ENCODE peak calls at places on chromosome 18, in five cellular contexts. A, J, S, R and D are unnamed samples.

GRCh38 chr18:76487076-76487475 is 8.0 kb downstream of the ZNF516 start:
- DNase-seq in A (no peak), J (no peak), S (no peak), R (peak), D (no peak)

GRCh38 chr18:56650056-56650455 is 1.1 kb upstream of the WDR7 start:
- DNase-seq in A (peak), J (no peak), S (no peak), R (peak), D (no peak)

GRCh38 chr18:68734311-68734710 is 19.4 kb upstream of the TMX3 start:
- DNase-seq in A (peak), J (no peak), S (no peak), R (peak), D (no peak)

GRCh38 chr18:23115683-23116096 is 19.6 kb upstream of the CABLES1 start:
- DNase-seq in A (peak), J (no peak), S (no peak), R (peak), D (no peak)

GRCh38 chr18:42471886-42472285 is 516.9 kb downstream of the PIK3C3 start:
- DNase-seq in A (no peak), J (no peak), S (no peak), R (no peak), D (no peak)

GRCh38 chr18:32735781-32736180 is 37.0 kb downstream of the KLHL14 start:
- DNase-seq in A (no peak), J (no peak), S (no peak), R (peak), D (no peak)

GRCh38 chr18:65610939-65611338 is 139.9 kb upstream of the CDH7 start:
- DNase-seq in A (no peak), J (no peak), S (no peak), R (no peak), D (no peak)

GRCh38 chr18:6610436-6610835 is 119.1 kb upstream of the ARHGAP28 start:
- DNase-seq in A (no peak), J (no peak), S (no peak), R (peak), D (no peak)

GRCh38 chr18:32772580-32773186 is at the start of gene KLHL14:
- DNase-seq in A (no peak), J (no peak), S (no peak), R (no peak), D (no peak)

GRCh38 chr18:77054606-77055428 is 77.8 kb downstream of the MBP start:
- DNase-seq in A (peak), J (peak), S (no peak), R (peak), D (no peak)

GRCh38 chr18:36758001-36758400 is 70.8 kb downstream of the TPGS2 start:
- DNase-seq in A (no peak), J (no peak), S (no peak), R (no peak), D (no peak)

GRCh38 chr18:58189008-58189407 is 145.0 kb downstream of the NEDD4L start:
- DNase-seq in A (no peak), J (no peak), S (no peak), R (no peak), D (no peak)

GRCh38 chr18:58536534-58537271 is 92.2 kb downstream of the ALPK2 start:
- DNase-seq in A (no peak), J (no peak), S (no peak), R (no peak), D (no peak)

GRCh38 chr18:5057348-5058012 is 139.6 kb downstream of the AKAIN1 start:
- DNase-seq in A (peak), J (peak), S (no peak), R (peak), D (peak)

GRCh38 chr18:76528477-76529432 is 33.7 kb upstream of the ZNF516 start:
- DNase-seq in A (peak), J (no peak), S (no peak), R (peak), D (no peak)

GRCh38 chr18:11162889-11163288 is 13.5 kb upstream of the PIEZO2 start:
- DNase-seq in A (no peak), J (no peak), S (no peak), R (no peak), D (no peak)

GRCh38 chr18:13915973-13916372 is 637 bp upstream of the MC2R start:
- DNase-seq in A (no peak), J (no peak), S (no peak), R (no peak), D (no peak)

GRCh38 chr18:50848038-50848437 is 28.2 kb upstream of the MRO start:
- DNase-seq in A (no peak), J (no peak), S (no peak), R (no peak), D (no peak)

GRCh38 chr18:50853863-50854271 is 25.1 kb upstream of the ME2 start:
- DNase-seq in A (peak), J (no peak), S (no peak), R (peak), D (no peak)

GRCh38 chr18:50847192-50847591 is 27.4 kb upstream of the MRO start:
- DNase-seq in A (peak), J (no peak), S (no peak), R (peak), D (no peak)

GRCh38 chr18:50849448-50849847 is 29.5 kb upstream of the ME2 start:
- DNase-seq in A (peak), J (no peak), S (no peak), R (peak), D (no peak)

DNA sequence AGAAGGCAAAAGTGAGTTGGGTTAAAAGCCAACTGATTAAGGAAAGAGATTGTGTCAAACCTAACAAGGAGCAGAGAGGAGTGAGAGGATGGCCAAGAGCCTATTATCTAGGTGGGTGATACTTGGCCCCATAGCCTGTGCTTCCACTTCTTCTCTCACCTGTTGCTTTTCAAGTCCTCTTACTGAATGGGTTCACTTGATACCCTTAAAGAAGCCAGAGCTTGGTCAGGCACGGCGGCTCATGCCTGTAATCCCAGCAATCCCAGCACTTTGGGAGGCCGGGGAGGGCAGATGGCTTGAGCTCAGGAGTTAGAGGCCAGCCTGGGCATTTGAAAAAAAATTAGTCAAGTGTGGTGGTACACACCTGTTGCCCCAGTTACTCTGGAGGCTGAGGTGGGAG is 28.6 kb upstream of the ME2 start:
- DNase-seq in A (no peak), J (no peak), S (no peak), R (no peak), D (no peak)
- TF ChIP-seq CTCF in A (no peak), J (no peak), S (no peak), R (no peak), D (no peak)

DNA sequence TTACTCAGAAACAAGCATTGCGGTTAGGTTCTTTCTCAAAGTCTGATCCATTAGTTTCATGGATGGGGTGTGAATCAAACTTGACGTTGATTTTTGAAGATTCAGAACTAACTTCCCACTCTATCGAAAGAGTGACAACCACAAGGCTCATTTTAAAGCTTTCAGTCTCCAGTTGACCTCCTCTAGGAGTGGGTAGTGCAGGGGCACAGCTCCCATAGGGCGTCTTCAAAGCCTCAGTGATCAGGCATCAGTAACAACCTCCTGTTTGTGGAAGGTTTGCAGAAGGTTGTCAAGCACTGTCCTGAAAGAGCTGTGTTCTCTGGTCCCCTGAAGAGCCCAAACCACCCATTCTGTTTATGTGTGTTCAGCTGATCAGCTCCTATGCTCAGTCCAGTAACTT is 10.2 kb downstream of the MTCL1 start:
- DNase-seq in A (no peak), J (no peak), S (no peak), R (no peak), D (no peak)
- TF ChIP-seq CTCF in A (no peak), J (no peak), S (no peak), R (no peak), D (no peak)

DNA sequence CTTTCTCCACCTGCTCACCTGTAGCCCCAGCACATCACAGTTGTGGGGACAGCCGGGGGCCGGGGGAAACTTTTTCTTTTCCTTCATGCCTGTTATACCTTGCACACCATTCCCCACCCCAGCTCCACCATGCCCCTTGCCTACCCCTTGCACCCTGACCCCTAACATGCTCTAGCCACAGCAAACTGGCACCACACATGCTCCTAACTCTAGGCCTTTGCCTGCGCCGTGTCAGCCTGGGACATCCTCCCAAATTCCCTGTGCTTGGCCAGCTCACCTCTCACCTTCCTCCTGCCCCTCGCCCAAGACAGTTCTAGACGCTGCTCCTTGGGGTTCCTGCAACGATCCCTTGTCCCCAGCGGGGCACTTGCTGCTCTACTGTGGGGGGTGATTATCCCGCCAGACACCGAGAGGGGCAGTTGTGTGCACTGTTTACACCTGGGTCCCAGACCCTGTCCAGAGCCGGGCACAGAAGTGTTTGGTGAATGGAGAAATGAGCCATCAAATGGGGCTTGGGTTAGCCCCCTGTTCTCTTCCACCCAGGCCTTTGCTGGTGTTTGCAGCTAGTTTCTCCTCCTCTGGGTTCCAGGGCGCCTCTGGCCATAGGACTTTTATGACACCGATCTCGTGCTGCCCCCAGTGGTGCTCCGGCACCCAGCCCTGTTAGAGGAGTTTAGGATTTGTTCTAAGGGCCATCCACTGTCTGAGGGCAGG is 129.8 kb downstream of the CTIF start:
- DNase-seq in A (no peak), J (no peak), S (no peak), R (no peak), D (no peak)
- TF ChIP-seq CTCF in A (peak), J (peak), S (no peak), R (no peak), D (no peak)

DNA sequence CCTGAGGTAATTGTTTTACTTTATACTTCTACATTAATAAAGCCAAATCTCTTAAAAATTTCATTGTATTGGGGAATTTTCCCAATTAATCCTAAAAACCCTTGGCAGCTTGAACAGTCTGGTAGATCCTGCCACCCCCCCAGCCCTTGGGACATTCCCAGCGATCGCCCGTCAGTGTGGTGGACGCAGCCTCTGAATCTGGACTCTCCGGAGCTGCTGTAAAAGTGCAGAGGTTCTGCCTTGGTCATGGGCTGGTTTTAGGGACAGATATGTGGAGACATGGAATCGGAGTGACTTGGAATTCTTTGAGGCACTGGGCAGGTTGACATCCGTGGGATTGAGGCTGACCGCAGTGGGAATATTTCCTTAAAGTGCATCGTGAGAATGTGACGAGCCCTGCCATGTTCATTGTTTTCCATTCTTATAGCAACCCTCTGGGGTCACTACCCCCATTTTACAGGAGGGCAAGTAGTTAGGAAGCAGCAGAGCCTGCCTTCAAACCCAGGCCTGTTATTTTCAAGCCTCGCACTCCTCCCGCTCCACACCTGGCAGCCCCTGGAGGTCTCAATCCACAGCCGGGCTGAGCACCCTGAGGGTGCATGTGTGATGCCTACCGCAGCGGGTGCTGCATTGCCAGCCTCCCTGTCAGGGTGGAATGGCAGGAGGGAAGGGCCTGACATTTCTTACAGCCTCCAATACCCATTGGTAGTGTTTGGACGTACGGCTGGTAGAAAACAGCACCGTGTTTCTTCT is 6.5 kb downstream of the EMILIN2 start:
- DNase-seq in A (no peak), J (no peak), S (no peak), R (no peak), D (no peak)
- TF ChIP-seq CTCF in A (no peak), J (no peak), S (no peak), R (no peak), D (no peak)

GRCh38 chr18:79355433-79356335 is 40.0 kb upstream of the NFATC1 start:
- DNase-seq in A (no peak), J (no peak), S (no peak), R (no peak), D (no peak)

GRCh38 chr18:79354350-79354749 is 41.4 kb upstream of the NFATC1 start:
- DNase-seq in A (no peak), J (no peak), S (no peak), R (peak), D (no peak)

GRCh38 chr18:79356435-79356834 is 39.3 kb upstream of the NFATC1 start:
- DNase-seq in A (no peak), J (no peak), S (no peak), R (no peak), D (no peak)

GRCh38 chr18:79352432-79352831 is 43.3 kb upstream of the NFATC1 start:
- DNase-seq in A (no peak), J (no peak), S (no peak), R (no peak), D (no peak)

GRCh38 chr18:79353238-79353637 is 42.5 kb upstream of the NFATC1 start:
- DNase-seq in A (no peak), J (no peak), S (no peak), R (peak), D (no peak)
- TF ChIP-seq CTCF in A (peak), J (peak), S (no peak), R (no peak), D (no peak)

GRCh38 chr18:26438980-26439379 is 109.4 kb downstream of the KCTD1 start:
- DNase-seq in A (no peak), J (no peak), S (no peak), R (no peak), D (no peak)

GRCh38 chr18:26439537-26439936 is 108.8 kb downstream of the KCTD1 start:
- DNase-seq in A (no peak), J (no peak), S (no peak), R (no peak), D (no peak)

GRCh38 chr18:26434887-26435286 is 113.5 kb downstream of the KCTD1 start:
- DNase-seq in A (no peak), J (no peak), S (no peak), R (peak), D (no peak)

GRCh38 chr18:26435415-26436095 is 112.8 kb downstream of the KCTD1 start:
- DNase-seq in A (no peak), J (no peak), S (no peak), R (no peak), D (no peak)

DNA sequence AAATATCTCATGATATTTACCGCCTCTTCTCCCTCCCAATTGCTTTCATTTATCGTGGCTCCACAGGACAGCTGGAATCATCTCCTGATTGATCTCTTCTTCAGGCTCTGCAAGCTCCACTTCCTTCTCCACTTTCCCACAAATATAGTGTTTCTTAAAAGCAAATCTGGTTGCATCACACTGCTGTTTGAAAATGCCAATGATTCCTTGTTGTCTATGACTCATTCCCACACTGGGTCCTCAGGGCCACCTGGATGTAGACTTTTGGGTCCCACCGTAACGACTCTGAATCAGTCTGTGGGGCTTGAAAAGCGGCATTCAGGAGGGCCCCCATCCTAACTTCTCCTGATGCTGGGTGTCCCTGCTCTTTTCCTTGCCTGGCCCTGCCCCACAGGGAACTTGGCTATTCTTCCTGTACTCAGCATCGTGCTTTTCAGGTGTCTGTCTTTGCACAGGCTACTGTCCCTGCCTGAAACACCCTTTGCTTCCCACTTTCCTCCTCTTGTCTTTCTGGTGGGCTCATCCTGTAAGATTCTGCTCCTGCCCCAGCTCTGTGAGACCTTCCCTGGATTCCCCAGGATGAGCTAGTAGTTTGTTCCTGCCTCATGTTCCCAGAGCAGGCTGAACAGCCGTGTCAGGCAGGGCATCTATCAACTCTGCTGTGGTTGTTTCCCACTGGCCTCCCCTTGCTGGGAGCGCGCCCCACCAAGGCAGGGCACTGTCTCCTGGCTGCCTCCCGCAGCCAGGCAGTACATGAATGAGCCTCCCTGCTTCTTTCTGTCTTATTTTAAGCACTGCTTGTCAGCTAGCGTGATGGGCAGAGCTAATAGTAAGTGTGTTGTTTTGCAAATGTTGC is 111.9 kb downstream of the KCTD1 start:
- DNase-seq in A (peak), J (no peak), S (no peak), R (peak), D (no peak)
- TF ChIP-seq CTCF in A (no peak), J (no peak), S (no peak), R (no peak), D (no peak)